ENCODE peak calls at places on chromosome 6, in six cellular contexts. G is stimulated activated naive CD4-positive, alpha-beta T cell; E is GDM1; R is stimulated activated CD4-positive, alpha-beta T cell treated with anti-CD3 and anti-CD28 coated beads, Interleukin-1b, Interleukin-23, amount 100 ng/mL, for 1 hour; L is ascending aorta; Z is H4. U is an unnamed sample.

GRCh38 chr6:18186033-18186432 is 30.8 kb downstream of the KDM1B start:
- DNase-seq in G (no peak), E (no peak), R (no peak), L (no peak), Z (no peak), U (no peak)

GRCh38 chr6:122365775-122366403 is 33.6 kb upstream of the HSF2 start:
- DNase-seq in G (no peak), E (no peak), R (no peak), L (no peak), Z (no peak), U (no peak)

GRCh38 chr6:21597706-21598273 is 4.2 kb downstream of the SOX4 start:
- DNase-seq in G (no peak), E (no peak), R (no peak), L (no peak), Z (no peak), U (no peak)

GRCh38 chr6:112287836-112288235 is 33.5 kb upstream of the LAMA4 start:
- DNase-seq in G (no peak), E (no peak), R (no peak), L (no peak), Z (no peak), U (no peak)

GRCh38 chr6:155066371-155066770 is 71.3 kb downstream of the TIAM2 start:
- DNase-seq in G (no peak), E (no peak), R (no peak), L (no peak), Z (no peak), U (no peak)

GRCh38 chr6:9540534-9541126 is 874.2 kb downstream of the TFAP2A start:
- DNase-seq in G (no peak), E (no peak), R (no peak), L (no peak), Z (peak), U (no peak)

GRCh38 chr6:131756039-131756438 is 45.2 kb upstream of the CTAGE9 start:
- DNase-seq in G (no peak), E (no peak), R (no peak), L (no peak), Z (no peak), U (no peak)

GRCh38 chr6:43306086-43306485 is 2.5 kb downstream of the CRIP3 start:
- DNase-seq in G (no peak), E (no peak), R (no peak), L (no peak), Z (peak), U (no peak)

GRCh38 chr6:112931835-112932234 is 584.7 kb downstream of the RFPL4B start:
- DNase-seq in G (no peak), E (no peak), R (no peak), L (no peak), Z (peak), U (no peak)

GRCh38 chr6:112282217-112282616 is 27.9 kb upstream of the LAMA4 start:
- DNase-seq in G (no peak), E (no peak), R (no peak), L (no peak), Z (peak), U (no peak)

GRCh38 chr6:17156112-17156921 is 54.5 kb downstream of the STMND1 start:
- DNase-seq in G (peak), E (peak), R (peak), L (peak), Z (peak), U (peak)

GRCh38 chr6:139586273-139586672 is 211.8 kb upstream of the CITED2 start:
- DNase-seq in G (no peak), E (no peak), R (no peak), L (no peak), Z (no peak), U (no peak)

GRCh38 chr6:129575378-129576118 is 134.4 kb downstream of the ARHGAP18 start:
- DNase-seq in G (no peak), E (peak), R (no peak), L (no peak), Z (peak), U (no peak)

GRCh38 chr6:6790891-6791290 is 202.4 kb downstream of the LY86 start:
- DNase-seq in G (no peak), E (no peak), R (no peak), L (no peak), Z (peak), U (no peak)

GRCh38 chr6:16758163-16758975 is 2.9 kb downstream of the ATXN1 start:
- DNase-seq in G (no peak), E (no peak), R (no peak), L (no peak), Z (no peak), U (no peak)

GRCh38 chr6:101417899-101418298 is 24.4 kb downstream of the GRIK2 start:
- DNase-seq in G (no peak), E (no peak), R (no peak), L (no peak), Z (no peak), U (no peak)

GRCh38 chr6:167925011-167925410 is 72.5 kb upstream of the KIF25 start:
- DNase-seq in G (no peak), E (no peak), R (no peak), L (no peak), Z (no peak), U (no peak)

GRCh38 chr6:100620085-100620484 is 155.4 kb upstream of the SIM1 start:
- DNase-seq in G (no peak), E (no peak), R (no peak), L (no peak), Z (peak), U (no peak)

GRCh38 chr6:45689926-45690615 is 312.3 kb upstream of the SUPT3H start:
- DNase-seq in G (no peak), E (no peak), R (no peak), L (no peak), Z (no peak), U (no peak)

GRCh38 chr6:33504486-33504885 is 50.1 kb downstream of the ZBTB9 start:
- DNase-seq in G (no peak), E (no peak), R (no peak), L (no peak), Z (no peak), U (no peak)

GRCh38 chr6:167567142-167568033 is 242.5 kb downstream of the TTLL2 start:
- DNase-seq in G (no peak), E (no peak), R (no peak), L (no peak), Z (peak), U (no peak)

GRCh38 chr6:44257753-44258324 is 511 bp upstream of the SLC35B2 start:
- DNase-seq in G (no peak), E (no peak), R (no peak), L (no peak), Z (no peak), U (no peak)

GRCh38 chr6:149041953-149042352 is 275.6 kb upstream of the TAB2 start:
- DNase-seq in G (no peak), E (no peak), R (no peak), L (no peak), Z (no peak), U (no peak)

GRCh38 chr6:109174911-109175310 is 79.6 kb downstream of the CEP57L1 start:
- DNase-seq in G (no peak), E (no peak), R (no peak), L (no peak), Z (no peak), U (no peak)

GRCh38 chr6:137414599-137414998 is 79.6 kb downstream of the OLIG3 start:
- DNase-seq in G (no peak), E (no peak), R (no peak), L (no peak), Z (no peak), U (no peak)

GRCh38 chr6:144652292-144652891 is 367.3 kb downstream of the UTRN start:
- DNase-seq in G (no peak), E (no peak), R (no peak), L (no peak), Z (no peak), U (no peak)

GRCh38 chr6:9131616-9132015 is 696.3 kb upstream of the SLC35B3 start:
- DNase-seq in G (no peak), E (no peak), R (no peak), L (no peak), Z (no peak), U (no peak)

GRCh38 chr6:137309078-137309762 is 90.0 kb upstream of the IFNGR1 start:
- DNase-seq in G (no peak), E (peak), R (no peak), L (peak), Z (peak), U (no peak)

GRCh38 chr6:105324386-105325000 is 78.4 kb downstream of the PREP start:
- DNase-seq in G (no peak), E (no peak), R (no peak), L (no peak), Z (no peak), U (no peak)

GRCh38 chr6:156310701-156311100 is 466.5 kb upstream of the ARID1B start:
- DNase-seq in G (no peak), E (no peak), R (no peak), L (no peak), Z (no peak), U (no peak)

GRCh38 chr6:4299476-4299875 is 164.1 kb upstream of the ECI2 start:
- DNase-seq in G (no peak), E (no peak), R (no peak), L (no peak), Z (no peak), U (no peak)

GRCh38 chr6:82589509-82590206 is 226.0 kb downstream of the TPBG start:
- DNase-seq in G (no peak), E (no peak), R (no peak), L (no peak), Z (peak), U (no peak)

GRCh38 chr6:34383651-34384304 is 8.7 kb downstream of the NUDT3 start:
- DNase-seq in G (no peak), E (no peak), R (no peak), L (no peak), Z (no peak), U (no peak)